ENCODE peak calls at places on chromosomes 4 and X, in four cellular contexts. T is H1, C is HepG2, V is GM12878. Z is an unnamed sample.

GRCh38 chr4:87007345-87008181 is 72.8 kb downstream of the AFF1 start:
- DNase-seq in T (no peak), C (no peak), V (no peak), Z (peak)

GRCh38 chrX:52988985-52989917 is 30.9 kb upstream of the FAM156A start:
- DNase-seq in T (no peak), C (no peak), V (no peak), Z (no peak)

GRCh38 chr4:53693408-53693807 is 102.1 kb upstream of the LNX1 start:
- DNase-seq in T (no peak), C (no peak), V (no peak), Z (no peak)

GRCh38 chr4:73442275-73442674 is 6.3 kb downstream of the AFP start:
- DNase-seq in T (no peak), C (no peak), V (no peak), Z (no peak)

GRCh38 chrX:102546818-102547493 is 30.4 kb upstream of the TMSB15A start:
- DNase-seq in T (no peak), C (no peak), V (no peak), Z (no peak)

GRCh38 chr4:74402692-74403460 is 37.9 kb downstream of the EREG start:
- DNase-seq in T (no peak), C (no peak), V (peak), Z (no peak)

GRCh38 chrX:45843518-45843917 is 642.8 kb upstream of the DIPK2B start:
- DNase-seq in T (no peak), C (no peak), V (no peak), Z (no peak)

GRCh38 chrX:372856-373640 is 13.7 kb downstream of the PPP2R3B start:
- DNase-seq in T (no peak), C (no peak), V (no peak), Z (no peak)

GRCh38 chrX:152641996-152642395 is 4.3 kb downstream of the GABRQ start:
- DNase-seq in T (no peak), C (no peak), V (no peak), Z (peak)

GRCh38 chrX:49071877-49072711 is 1.7 kb downstream of the PRAF2 start:
- DNase-seq in T (peak), C (no peak), V (no peak), Z (no peak)

GRCh38 chrX:13380230-13380629 is 60.4 kb upstream of the ATXN3L start:
- DNase-seq in T (no peak), C (no peak), V (no peak), Z (no peak)

GRCh38 chr4:129064717-129065116 is 28.6 kb downstream of the SCLT1 start:
- DNase-seq in T (no peak), C (no peak), V (no peak), Z (no peak)

GRCh38 chrX:123731987-123732678 is 719 bp downstream of the THOC2 start:
- DNase-seq in T (no peak), C (no peak), V (no peak), Z (peak)

GRCh38 chr4:123446791-123447474 is 50.3 kb downstream of the SPRY1 start:
- DNase-seq in T (no peak), C (peak), V (no peak), Z (no peak)

GRCh38 chr4:123444298-123444731 is 47.7 kb downstream of the SPRY1 start:
- DNase-seq in T (peak), C (peak), V (peak), Z (peak)

GRCh38 chr4:123438031-123438430 is 41.4 kb downstream of the SPRY1 start:
- DNase-seq in T (no peak), C (no peak), V (no peak), Z (no peak)

GRCh38 chr4:123449362-123449761 is 52.8 kb downstream of the SPRY1 start:
- DNase-seq in T (no peak), C (no peak), V (no peak), Z (no peak)

GRCh38 chr4:123443401-123444297 is 47.1 kb downstream of the SPRY1 start:
- DNase-seq in T (no peak), C (no peak), V (peak), Z (no peak)
- TF ChIP-seq SP1 in T (no peak), C (no peak), V (no peak), Z (no peak)

GRCh38 chr4:79294064-79294463 is 31.8 kb downstream of the NAA11 start:
- DNase-seq in T (no peak), C (peak), V (no peak), Z (no peak)

GRCh38 chr4:79292008-79292407 is 33.9 kb downstream of the NAA11 start:
- DNase-seq in T (no peak), C (no peak), V (no peak), Z (no peak)

GRCh38 chr4:79290376-79290775 is 35.5 kb downstream of the NAA11 start:
- DNase-seq in T (no peak), C (no peak), V (no peak), Z (no peak)

GRCh38 chr4:79284893-79285292 is 41.0 kb downstream of the NAA11 start:
- DNase-seq in T (no peak), C (no peak), V (no peak), Z (no peak)

DNA sequence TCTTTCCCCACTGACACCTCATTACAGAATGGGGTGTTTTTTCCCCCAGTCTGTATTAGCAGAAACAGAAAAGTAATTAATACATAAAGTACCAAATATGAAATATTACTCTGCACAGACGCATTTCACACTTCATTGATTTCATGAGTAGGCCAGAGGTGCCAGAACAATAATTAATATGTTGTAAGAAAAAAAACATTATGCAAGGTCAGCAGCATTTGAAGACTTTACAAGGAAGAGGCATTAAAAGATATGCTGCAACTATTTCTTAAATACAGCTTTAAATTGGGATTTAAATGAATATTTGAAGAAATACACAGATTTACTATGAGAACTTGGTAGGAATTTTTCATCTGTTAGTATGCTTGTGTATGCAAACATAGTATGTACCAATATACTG is 37.7 kb downstream of the NAA11 start:
- DNase-seq in T (no peak), C (no peak), V (no peak), Z (no peak)
- TF ChIP-seq SUZ12 in T (no peak), C (no peak), V (no peak), Z (no peak)

GRCh38 chrX:139826065-139827044 is 106.5 kb downstream of the ATP11C start:
- DNase-seq in T (no peak), C (no peak), V (no peak), Z (no peak)
- TF ChIP-seq SP1 in T (no peak), C (no peak), V (no peak), Z (no peak)

DNA sequence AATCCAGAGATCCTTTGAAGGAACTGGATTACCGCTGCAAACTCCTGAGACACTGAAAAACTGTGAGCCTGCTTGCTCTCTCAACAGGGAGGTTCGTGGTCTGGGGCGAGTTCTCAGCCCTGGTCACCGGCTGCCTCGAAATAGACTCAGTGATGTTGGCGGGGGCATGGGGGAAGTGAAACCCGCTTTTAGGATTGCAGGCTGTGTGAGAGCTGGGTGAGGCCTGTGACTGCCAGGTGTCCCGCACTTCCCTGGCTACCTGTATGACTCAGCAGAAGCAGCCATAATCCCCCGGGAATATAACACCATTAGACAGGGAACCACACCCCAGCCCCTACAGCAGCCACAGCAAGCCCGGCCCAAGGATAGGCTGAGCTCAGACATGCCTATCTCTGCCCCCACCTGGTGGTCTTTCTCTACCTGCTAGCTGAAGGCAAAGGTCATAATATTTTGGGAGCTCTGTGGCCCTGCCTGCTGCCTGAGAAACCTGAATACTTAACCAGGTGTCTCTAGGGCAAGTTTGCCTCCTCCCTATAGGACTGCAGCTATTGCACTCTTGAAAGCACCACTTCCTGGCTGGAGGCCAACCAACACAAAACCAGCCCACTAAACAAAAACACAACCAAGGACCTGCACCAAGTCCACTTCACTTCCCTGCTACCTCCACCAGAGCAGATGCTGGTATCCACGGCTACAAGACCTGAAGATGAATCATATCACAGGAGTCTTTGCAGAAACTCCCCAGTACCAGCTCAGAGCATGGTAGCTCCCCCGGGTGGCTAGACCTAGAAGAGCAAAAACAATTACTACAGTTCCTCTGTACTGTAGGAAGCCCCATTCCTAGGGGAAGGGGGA is 202.0 kb downstream of the RRAGB start:
- DNase-seq in T (no peak), C (no peak), V (peak), Z (no peak)
- TF ChIP-seq SUZ12 in T (no peak), C (no peak), V (no peak), Z (no peak)

Z was measured in HEK293T.